ENCODE peak calls at places on chromosomes 13 and 19, in six cellular contexts. T is body of pancreas; H is HEK293T; Q is HCT116; R is stimulated activated CD8-positive, alpha-beta memory T cell treated with anti-CD3 and anti-CD28 coated beads, Interleukin-4, amount 100 ng/mL, for 1 hour; D is AG04450. G is an unnamed sample.

GRCh38 chr19:22257381-22257780 is 28.9 kb upstream of the ZNF729 start:
- DNase-seq in H (no peak), D (no peak), Q (no peak), R (no peak), T (no peak), G (no peak)

GRCh38 chr13:93753639-93754038 is 527.0 kb downstream of the GPC6 start:
- DNase-seq in H (no peak), D (no peak), R (no peak), T (no peak), Q (no peak), G (no peak)

GRCh38 chr19:6971366-6971765 is 49.9 kb downstream of the MBD3L2B start:
- DNase-seq in D (no peak), R (no peak), T (no peak), Q (no peak), H (no peak), G (no peak)

GRCh38 chr13:63636231-63636993 is 2220.8 kb upstream of the PCDH20 start:
- DNase-seq in Q (peak), D (no peak), T (peak), R (no peak), H (peak), G (no peak)

GRCh38 chr13:29454931-29455481 is 140.5 kb downstream of the SLC7A1 start:
- DNase-seq in D (no peak), H (peak), R (no peak), Q (peak), T (no peak), G (no peak)

GRCh38 chr19:5217171-5217570 is 123.4 kb downstream of the PTPRS start:
- DNase-seq in R (no peak), T (no peak), D (no peak), H (no peak), Q (no peak), G (no peak)

GRCh38 chr13:45792827-45793303 is 58.7 kb downstream of the SIAH3 start:
- DNase-seq in R (no peak), D (no peak), H (no peak), Q (no peak), T (peak), G (no peak)

GRCh38 chr19:2355168-2356035 is 4.7 kb upstream of the TMPRSS9 start:
- DNase-seq in D (no peak), T (no peak), Q (no peak), H (no peak), R (no peak), G (no peak)

GRCh38 chr19:19595171-19595701 is 23.3 kb downstream of the PBX4 start:
- DNase-seq in T (no peak), R (no peak), H (no peak), Q (no peak), D (no peak), G (no peak)

GRCh38 chr19:3470500-3471128 is 9.7 kb downstream of the SMIM24 start:
- DNase-seq in D (no peak), Q (no peak), H (no peak), T (no peak), R (no peak), G (no peak)

GRCh38 chr19:50043967-50044366 is 18.2 kb downstream of the ZNF473 start:
- DNase-seq in D (no peak), Q (no peak), H (no peak), T (no peak), R (no peak), G (no peak)

GRCh38 chr13:101455863-101456262 is 3.4 kb downstream of the ITGBL1 start:
- DNase-seq in H (no peak), D (peak), R (no peak), Q (no peak), T (no peak), G (no peak)

GRCh38 chr13:28707629-28708427 is 10.9 kb downstream of the SLC46A3 start:
- DNase-seq in Q (no peak), H (no peak), D (peak), R (no peak), T (peak), G (no peak)

GRCh38 chr13:48497669-48498068 is 35.2 kb downstream of the RCBTB2 start:
- DNase-seq in D (no peak), R (no peak), T (no peak), Q (no peak), H (no peak), G (no peak)

GRCh38 chr19:47228168-47228936 is 2.6 kb downstream of the BBC3 start:
- DNase-seq in R (no peak), D (no peak), T (peak), Q (no peak), H (no peak), G (no peak)

GRCh38 chr13:47004022-47004421 is 107.2 kb upstream of the HTR2A start:
- DNase-seq in R (no peak), D (no peak), Q (no peak), T (no peak), H (no peak), G (no peak)

GRCh38 chr19:4015705-4016402 is 8.3 kb downstream of the PIAS4 start:
- DNase-seq in H (no peak), T (peak), Q (no peak), R (no peak), D (no peak), G (no peak)